ENCODE peak calls at places on chromosomes 2 and 18, in four cellular contexts. I, Y, B and D are unnamed samples.

GRCh38 chr2:174544802-174545201 is 52.8 kb downstream of the WIPF1 start:
- DNase-seq in I (no peak), Y (no peak), B (no peak), D (no peak)

GRCh38 chr2:178109813-178110212 is 2.4 kb upstream of the RBM45 start:
- DNase-seq in I (peak; percentile 58), Y (peak; percentile 42), B (no peak), D (peak; percentile 51)

GRCh38 chr18:21656402-21656801 is 44.3 kb downstream of the SNRPD1 start:
- DNase-seq in I (no peak), Y (no peak), B (no peak), D (no peak)

GRCh38 chr18:11661430-11661829 is 27.6 kb upstream of the GNAL start:
- DNase-seq in I (no peak), Y (no peak), B (no peak), D (no peak)

GRCh38 chr2:217387776-217388381 is 528.0 kb upstream of the TNP1 start:
- DNase-seq in I (no peak), Y (peak; percentile 41), B (no peak), D (peak; percentile 11)

GRCh38 chr2:171858397-171858958 is 35.6 kb downstream of the SLC25A12 start:
- DNase-seq in I (no peak), Y (no peak), B (no peak), D (no peak)

GRCh38 chr18:9835796-9836195 is 50.0 kb upstream of the TXNDC2 start:
- DNase-seq in I (no peak), Y (no peak), B (no peak), D (no peak)

GRCh38 chr2:71254776-71255175 is 27.9 kb upstream of the PAIP2B start:
- DNase-seq in I (no peak), Y (no peak), B (no peak), D (no peak)

GRCh38 chr2:146004470-146004869 is 1484.6 kb upstream of the ZEB2 start:
- DNase-seq in I (no peak), Y (no peak), B (no peak), D (no peak)

GRCh38 chr2:179913809-179914208 is 52.4 kb upstream of the ZNF385B start:
- DNase-seq in I (no peak), Y (no peak), B (no peak), D (no peak)

GRCh38 chr2:49080681-49081080 is 73.6 kb downstream of the FSHR start:
- DNase-seq in I (no peak), Y (no peak), B (no peak), D (no peak)

GRCh38 chr18:50469380-50469781 is 90.5 kb upstream of the MAPK4 start:
- DNase-seq in I (no peak), Y (no peak), B (no peak), D (no peak)

GRCh38 chr2:71370015-71370414 is 38.4 kb downstream of the ZNF638 start:
- DNase-seq in I (no peak), Y (no peak), B (no peak), D (no peak)

GRCh38 chr2:200288670-200289429 is 17.6 kb upstream of the SPATS2L start:
- DNase-seq in I (no peak), Y (no peak), B (no peak), D (no peak)

GRCh38 chr2:57549642-57550102 is 496.9 kb upstream of the VRK2 start:
- DNase-seq in I (no peak), Y (no peak), B (no peak), D (peak; percentile 41)

GRCh38 chr2:26529406-26530070 is 51.6 kb upstream of the OTOF start:
- DNase-seq in I (no peak), Y (no peak), B (no peak), D (no peak)

GRCh38 chr2:176687350-176687749 is 418.1 kb downstream of the MTX2 start:
- DNase-seq in I (no peak), Y (no peak), B (no peak), D (no peak)

GRCh38 chr2:241797441-241798080 is 11.4 kb upstream of the NEU4 start:
- DNase-seq in I (no peak), Y (no peak), B (no peak), D (no peak)

GRCh38 chr2:8225798-8226197 is 456.1 kb upstream of the ID2 start:
- DNase-seq in I (no peak), Y (no peak), B (no peak), D (no peak)

GRCh38 chr2:74573747-74574562 is 19.4 kb downstream of the DOK1 start:
- DNase-seq in I (peak; percentile 63), Y (no peak), B (no peak), D (no peak)

GRCh38 chr2:129877795-129878775 is 101.4 kb upstream of the RAB6C start:
- DNase-seq in I (no peak), Y (no peak), B (no peak), D (peak; percentile 28)

GRCh38 chr18:24679062-24679461 is 218.6 kb downstream of the HRH4 start:
- DNase-seq in I (no peak), Y (no peak), B (no peak), D (no peak)
- TF ChIP-seq PHF8 in I (no peak), Y (no peak), B (no peak), D (no peak)

DNA sequence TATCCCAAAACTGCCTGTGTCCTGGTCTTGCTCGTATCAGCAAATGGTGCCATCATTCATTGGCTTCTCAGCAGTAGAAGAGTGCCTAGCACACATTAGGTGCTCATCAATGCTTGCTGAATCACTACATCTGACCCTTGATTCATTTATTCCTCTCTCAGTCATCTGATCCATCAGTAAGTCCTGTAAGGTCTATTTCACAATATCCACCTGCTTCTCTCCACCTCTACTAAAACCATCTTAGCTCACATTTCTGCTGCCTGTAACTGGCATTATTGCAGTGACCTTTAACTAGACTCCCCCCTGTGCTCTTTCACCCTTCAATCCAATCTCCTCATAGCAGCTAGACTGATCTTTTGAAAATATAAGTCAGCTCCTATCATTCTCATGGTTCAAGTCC is 387.6 kb upstream of the SPRED2 start:
- DNase-seq in I (no peak), Y (no peak), B (no peak), D (no peak)
- TF ChIP-seq PHF8 in I (no peak), Y (no peak), B (no peak), D (no peak)

GRCh38 chr2:80259292-80259691 is 45.3 kb downstream of the LRRTM1 start:
- DNase-seq in I (no peak), Y (no peak), B (no peak), D (no peak)

GRCh38 chr2:80258793-80259192 is 45.8 kb downstream of the LRRTM1 start:
- DNase-seq in I (no peak), Y (no peak), B (no peak), D (no peak)

GRCh38 chr2:80252294-80252986 is 52.1 kb downstream of the LRRTM1 start:
- DNase-seq in I (no peak), Y (no peak), B (no peak), D (no peak)

GRCh38 chr2:80258321-80258720 is 46.2 kb downstream of the LRRTM1 start:
- DNase-seq in I (no peak), Y (no peak), B (no peak), D (no peak)

GRCh38 chr2:80256396-80257167 is 48.0 kb downstream of the LRRTM1 start:
- DNase-seq in I (peak; percentile 43), Y (peak; percentile 21), B (no peak), D (no peak)
- TF ChIP-seq PHF8 in I (no peak), Y (no peak), B (no peak), D (no peak)

GRCh38 chr2:45009928-45010705 is 865 bp upstream of the SIX2 start:
- DNase-seq in I (no peak), Y (no peak), B (no peak), D (peak; percentile 69)
- TF ChIP-seq PHF8 in I (no peak), Y (no peak), B (no peak), D (no peak)

DNA sequence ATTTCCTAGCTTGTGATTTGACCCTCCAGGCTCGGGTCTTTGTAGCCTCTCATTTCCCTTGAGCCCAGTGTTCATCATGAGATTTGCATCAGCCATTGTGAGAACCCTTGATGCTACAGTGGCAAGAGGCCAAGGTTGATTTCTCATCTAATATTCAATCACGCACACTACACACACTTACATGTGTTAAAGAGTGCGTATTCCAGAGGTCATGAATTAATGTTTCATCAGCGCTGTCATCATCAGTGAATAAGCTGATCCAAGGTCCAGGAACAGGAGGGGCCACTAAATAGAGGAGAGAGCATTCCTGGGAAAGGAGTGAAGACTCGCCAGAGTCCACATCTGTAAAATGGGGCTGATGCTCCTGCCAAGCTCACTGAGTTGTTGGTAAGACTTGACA is 276.1 kb upstream of the SIX2 start:
- DNase-seq in I (no peak), Y (no peak), B (no peak), D (no peak)
- TF ChIP-seq PHF8 in I (no peak), Y (no peak), B (no peak), D (no peak)

DNA sequence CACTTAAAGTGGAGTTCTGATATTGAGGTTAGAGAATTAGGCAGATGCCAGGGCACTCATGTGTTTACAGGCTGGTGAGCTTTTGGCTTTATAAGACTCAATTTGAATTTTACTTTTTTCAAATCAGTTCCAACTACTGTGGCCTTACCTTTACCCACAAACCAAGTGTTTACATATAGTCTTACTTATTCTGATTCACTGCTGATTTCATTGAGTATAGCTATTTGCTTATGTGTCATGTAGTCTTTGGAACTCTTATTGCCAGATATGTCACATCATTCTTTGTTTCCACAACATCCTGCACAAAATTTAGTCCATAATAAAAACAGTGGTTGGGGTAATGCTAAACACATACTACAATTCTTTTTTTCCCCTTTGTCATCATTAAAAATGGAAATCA is 96.5 kb downstream of the XIRP2 start:
- DNase-seq in I (no peak), Y (no peak), B (no peak), D (no peak)
- TF ChIP-seq PHF8 in I (no peak), Y (no peak), B (no peak), D (no peak)